ENCODE peak calls at places on chromosomes 4 and X, in eight cellular contexts. Q is mammary epithelial cell; D is GM06990; Z is tibial nerve; H is CD8-positive, alpha-beta T cell; S is kidney epithelial cell; J is cardiac fibroblast; N is cardiac muscle cell. O is an unnamed sample.

GRCh38 chr4:5969777-5970176 is 48.5 kb downstream of the C4orf50 start:
- DNase-seq in J (no peak), Q (no peak), N (no peak), S (no peak), Z (no peak), H (no peak), D (no peak), O (no peak)

GRCh38 chr4:183996868-183997267 is 91.8 kb downstream of the STOX2 start:
- DNase-seq in Q (peak), H (no peak), Z (no peak), S (no peak), J (peak), D (no peak), N (peak), O (peak)

GRCh38 chr4:27318740-27319139 is 458.1 kb downstream of the STIM2 start:
- DNase-seq in Z (no peak), N (peak), D (no peak), Q (peak), S (no peak), H (no peak), J (peak), O (peak)

GRCh38 chrX:2243913-2244460 is 256.8 kb downstream of the DHRSX start:
- DNase-seq in D (no peak), N (no peak), J (no peak), Z (no peak), Q (no peak), H (no peak), S (no peak), O (no peak)

GRCh38 chr4:120694973-120695372 is 227.6 kb downstream of the PRDM5 start:
- DNase-seq in N (peak), S (peak), Q (peak), J (peak), D (no peak), H (no peak), Z (no peak), O (peak)

GRCh38 chr4:183722738-183723560 is 63.9 kb downstream of the TRAPPC11 start:
- DNase-seq in Q (peak), H (peak), N (peak), J (peak), S (no peak), Z (no peak), D (peak), O (peak)

GRCh38 chr4:103429283-103429682 is 231.1 kb upstream of the CENPE start:
- DNase-seq in S (no peak), H (no peak), J (no peak), Z (no peak), Q (no peak), N (no peak), D (peak), O (no peak)

GRCh38 chr4:130306566-130306965 is 1210.6 kb downstream of the C4orf33 start:
- DNase-seq in J (no peak), H (no peak), Z (no peak), S (no peak), Q (no peak), N (no peak), D (no peak), O (peak)

GRCh38 chr4:498328-498919 is 532 bp downstream of the ZNF721 start:
- DNase-seq in S (no peak), H (no peak), J (peak), Q (no peak), Z (no peak), D (no peak), N (no peak), O (no peak)

GRCh38 chr4:163237856-163238255 is 71.2 kb upstream of the NAF1 start:
- DNase-seq in Z (no peak), Q (no peak), S (no peak), D (no peak), N (no peak), H (no peak), J (no peak), O (no peak)

GRCh38 chr4:75633846-75634245 is 3.5 kb upstream of the CDKL2 start:
- DNase-seq in D (no peak), Z (no peak), Q (peak), N (peak), H (no peak), S (no peak), J (peak), O (no peak)

GRCh38 chr4:145731026-145731425 is 51.1 kb downstream of the C4orf51 start:
- DNase-seq in N (peak), S (peak), Q (no peak), J (peak), H (no peak), D (no peak), Z (no peak), O (no peak)

GRCh38 chr4:13441506-13441905 is 42.6 kb downstream of the RAB28 start:
- DNase-seq in Q (no peak), S (no peak), D (no peak), Z (no peak), H (no peak), N (no peak), J (no peak), O (no peak)

GRCh38 chr4:185378264-185378663 is 17.5 kb downstream of the LRP2BP start:
- DNase-seq in H (no peak), D (no peak), S (no peak), Z (no peak), N (no peak), J (no peak), Q (no peak), O (no peak)

GRCh38 chrX:145715641-145716138 is 101.9 kb upstream of the SLITRK2 start:
- DNase-seq in N (no peak), Z (no peak), H (no peak), J (no peak), S (no peak), D (no peak), Q (no peak), O (no peak)

GRCh38 chr4:1447676-1448588 is 41.7 kb upstream of the NKX1-1 start:
- DNase-seq in H (no peak), S (no peak), Q (no peak), J (no peak), D (no peak), Z (no peak), N (no peak), O (no peak)

GRCh38 chr4:149964001-149964400 is 114.2 kb upstream of the DCLK2 start:
- DNase-seq in H (no peak), Z (no peak), J (no peak), D (no peak), S (no peak), N (no peak), Q (no peak), O (peak)

GRCh38 chr4:1608196-1608820 is 75.8 kb downstream of the FAM53A start:
- DNase-seq in Z (no peak), J (no peak), S (no peak), H (no peak), Q (no peak), N (no peak), D (no peak), O (no peak)

GRCh38 chrX:118383120-118383519 is 37.2 kb downstream of the WDR44 start:
- DNase-seq in H (no peak), Z (no peak), S (no peak), Q (no peak), J (no peak), N (no peak), D (no peak), O (peak)

GRCh38 chr4:1583051-1583785 is 100.9 kb downstream of the FAM53A start:
- DNase-seq in S (no peak), D (no peak), Q (no peak), N (no peak), J (no peak), Z (no peak), H (no peak), O (no peak)

GRCh38 chr4:92387459-92388069 is 83.8 kb downstream of the GRID2 start:
- DNase-seq in D (no peak), S (peak), Z (peak), Q (peak), H (no peak), N (peak), J (peak), O (peak)

GRCh38 chr4:57219389-57219890 is 109.3 kb upstream of the IGFBP7 start:
- DNase-seq in S (no peak), J (no peak), D (no peak), Z (no peak), N (no peak), H (no peak), Q (no peak), O (no peak)

GRCh38 chr4:128388352-128388630 is 100.7 kb upstream of the PGRMC2 start:
- DNase-seq in N (no peak), H (no peak), D (no peak), S (no peak), Q (peak), J (no peak), Z (no peak), O (peak)

GRCh38 chr4:94766856-94767255 is 9.1 kb downstream of the BMPR1B start:
- DNase-seq in Z (no peak), Q (peak), S (peak), H (no peak), J (peak), D (no peak), N (no peak), O (peak)

GRCh38 chrX:106898462-106898861 is 4.7 kb downstream of the RIPPLY1 start:
- DNase-seq in Q (peak), H (no peak), Z (no peak), J (peak), N (peak), D (peak), S (no peak), O (peak)

GRCh38 chr4:95049838-95050237 is 292.1 kb downstream of the BMPR1B start:
- DNase-seq in Q (no peak), Z (no peak), J (peak), D (no peak), H (no peak), S (no peak), N (peak), O (no peak)

GRCh38 chrX:132435222-132435621 is 53.6 kb downstream of the MBNL3 start:
- DNase-seq in H (no peak), Q (no peak), S (no peak), J (peak), N (peak), Z (peak), D (no peak), O (no peak)

GRCh38 chrX:72001906-72002305 is 91.3 kb downstream of the NHSL2 start:
- DNase-seq in N (no peak), H (no peak), Z (no peak), S (no peak), J (no peak), D (no peak), Q (no peak), O (no peak)

GRCh38 chr4:6727081-6727942 is 11.3 kb downstream of the BLOC1S4 start:
- DNase-seq in Q (no peak), J (peak), Z (no peak), S (no peak), H (no peak), N (no peak), D (no peak), O (no peak)

GRCh38 chr4:102761478-102761790 is 666 bp upstream of the MANBA start:
- DNase-seq in S (no peak), Z (peak), Q (no peak), D (no peak), N (peak), J (no peak), H (no peak), O (peak)

GRCh38 chr4:171130126-171130801 is 682.9 kb upstream of the GALNTL6 start:
- DNase-seq in J (no peak), Z (no peak), Q (no peak), H (no peak), D (no peak), S (peak), N (no peak), O (no peak)

GRCh38 chr4:103786014-103786413 is 66.2 kb upstream of the TACR3 start:
- DNase-seq in J (peak), Q (peak), N (peak), H (no peak), Z (no peak), S (no peak), D (peak), O (peak)

GRCh38 chr4:34158883-34159282 is 2085.4 kb downstream of the ARAP2 start:
- DNase-seq in Q (peak), D (no peak), S (peak), J (no peak), N (no peak), H (no peak), Z (no peak), O (peak)

GRCh38 chr4:13540446-13541175 is 3.7 kb downstream of the NKX3-2 start:
- DNase-seq in D (no peak), N (no peak), Z (no peak), H (no peak), Q (no peak), S (no peak), J (no peak), O (no peak)

GRCh38 chrX:10011261-10011931 is 44.2 kb downstream of the CLDN34 start:
- DNase-seq in D (no peak), N (peak), Q (no peak), S (no peak), J (peak), H (no peak), Z (no peak), O (no peak)

GRCh38 chr4:151199496-151200190 is 77.3 kb upstream of the PRSS48 start:
- DNase-seq in S (no peak), Q (no peak), D (no peak), N (no peak), H (no peak), J (no peak), Z (no peak), O (no peak)
- H3K4me3 ChIP-seq in S (no peak), Q (no peak), D (no peak), N (no peak), H (no peak), J (no peak), Z (no peak), O (no peak)

DNA sequence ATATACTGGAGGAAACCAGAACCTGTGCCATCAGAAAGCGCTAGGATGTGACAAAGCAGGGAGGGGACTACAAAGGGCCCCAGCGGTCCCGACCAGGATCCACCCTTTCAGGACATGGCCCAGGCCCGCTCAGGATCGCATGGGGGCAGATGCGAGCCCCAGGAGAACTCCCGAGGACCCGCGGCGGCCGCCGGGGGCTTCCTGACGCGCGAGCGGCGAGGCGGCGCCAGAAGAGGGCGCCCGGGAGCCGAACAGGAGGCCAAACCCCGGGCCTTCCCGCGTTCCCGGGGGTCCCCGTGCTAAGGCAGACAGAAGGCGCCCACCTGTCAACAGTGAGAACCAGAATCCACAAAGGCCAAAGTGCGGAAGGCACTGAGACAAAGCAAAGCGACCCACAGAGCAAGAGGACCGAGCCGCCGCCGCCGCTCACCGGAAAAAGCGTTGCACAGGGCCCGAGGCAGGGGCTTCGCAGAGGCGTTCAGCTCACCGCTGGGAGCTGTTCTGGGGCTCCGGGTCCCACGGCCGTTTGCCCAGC is 7.3 kb upstream of the OPN1LW start:
- DNase-seq in H (peak), D (peak), N (peak), Q (peak), J (peak), S (no peak), Z (peak), O (peak)
- H3K4me3 ChIP-seq in H (peak), D (no peak), N (no peak), Q (no peak), J (peak), S (peak), Z (peak), O (peak)

GRCh38 chr4:158835456-158836369 is 66.9 kb downstream of the FNIP2 start:
- DNase-seq in Z (no peak), J (no peak), D (no peak), Q (no peak), H (no peak), S (no peak), N (no peak), O (no peak)

GRCh38 chr4:158836828-158837449 is 68.1 kb downstream of the FNIP2 start:
- DNase-seq in N (no peak), S (no peak), D (no peak), Q (no peak), J (no peak), H (no peak), Z (no peak), O (no peak)

GRCh38 chr4:158840131-158840530 is 71.3 kb downstream of the FNIP2 start:
- DNase-seq in S (no peak), Z (no peak), N (no peak), J (no peak), Q (no peak), D (no peak), H (no peak), O (no peak)

GRCh38 chr4:158841540-158841939 is 72.7 kb downstream of the FNIP2 start:
- DNase-seq in S (no peak), Z (no peak), Q (no peak), H (no peak), J (no peak), N (peak), D (no peak), O (no peak)

DNA sequence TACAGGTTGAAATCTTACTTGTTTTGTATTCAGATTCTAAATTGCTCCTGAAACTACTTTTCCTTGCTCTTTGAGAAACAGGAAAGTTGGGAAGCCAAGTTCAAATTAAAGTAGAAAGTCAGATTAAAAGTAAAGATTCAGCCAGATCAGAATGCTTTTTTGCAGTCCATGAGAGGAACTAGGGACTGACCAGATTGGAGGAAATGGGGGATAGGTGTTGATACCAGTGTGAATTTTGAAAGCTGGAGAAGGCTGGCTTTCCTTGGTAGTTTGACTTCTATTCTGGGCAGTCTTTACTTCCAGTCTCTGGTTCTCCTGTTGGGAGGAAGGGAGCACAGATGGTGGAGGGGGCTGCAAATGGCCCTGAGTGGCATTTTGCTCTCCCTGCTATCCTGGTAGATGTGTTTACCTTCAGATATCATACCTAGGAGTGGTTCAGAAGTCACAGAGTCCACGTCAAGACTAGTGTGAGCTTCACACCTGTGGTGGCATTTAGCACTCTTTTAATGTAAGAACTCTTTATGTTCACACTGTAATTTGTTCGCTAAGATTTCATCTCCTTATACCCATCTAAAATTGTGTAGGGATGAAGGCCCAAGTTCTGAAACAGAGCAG is 68.8 kb downstream of the FNIP2 start:
- DNase-seq in S (no peak), H (no peak), Z (no peak), J (no peak), Q (no peak), D (no peak), N (no peak), O (no peak)
- H3K4me3 ChIP-seq in S (no peak), H (no peak), Z (no peak), J (no peak), Q (no peak), D (no peak), N (no peak), O (no peak)

GRCh38 chr4:125369098-125369497 is 54.3 kb downstream of the FAT4 start:
- DNase-seq in D (no peak), H (no peak), J (no peak), Z (no peak), Q (no peak), N (no peak), S (no peak), O (peak)

GRCh38 chr4:125370478-125370877 is 55.7 kb downstream of the FAT4 start:
- DNase-seq in Q (no peak), Z (no peak), J (no peak), S (no peak), H (no peak), D (no peak), N (no peak), O (no peak)

GRCh38 chr4:125368684-125369083 is 53.9 kb downstream of the FAT4 start:
- DNase-seq in Q (peak), J (peak), H (no peak), D (no peak), S (no peak), Z (no peak), N (peak), O (peak)

GRCh38 chr4:125365731-125366130 is 51.0 kb downstream of the FAT4 start:
- DNase-seq in Z (no peak), Q (no peak), J (no peak), S (no peak), D (no peak), N (no peak), H (no peak), O (no peak)

DNA sequence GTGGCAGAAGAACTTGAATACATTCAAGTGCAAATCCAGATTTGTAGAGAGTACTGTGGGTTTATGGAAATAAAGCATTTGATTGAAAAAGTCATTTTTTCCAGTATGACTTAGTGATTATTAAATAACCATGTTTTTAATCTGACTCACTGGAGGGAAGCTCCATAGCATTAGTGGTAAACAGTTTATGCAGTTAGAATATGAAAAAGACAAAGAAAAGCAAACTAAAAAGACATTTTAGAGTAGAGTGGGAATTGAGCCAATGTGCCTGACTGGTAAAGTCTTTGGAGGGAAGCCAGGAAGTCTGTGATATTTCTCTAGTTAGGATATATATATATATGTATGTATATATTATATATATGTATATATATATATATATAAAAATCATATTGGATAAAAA is 53.4 kb downstream of the FAT4 start:
- DNase-seq in H (no peak), Z (no peak), N (peak), J (peak), Q (no peak), D (no peak), S (no peak), O (peak)
- H3K4me3 ChIP-seq in H (no peak), Z (no peak), N (no peak), J (peak), Q (no peak), D (no peak), S (no peak), O (no peak)

O was measured in epithelial cell of esophagus.